ENCODE peak calls at places on chromosomes 5 and 9, in ten cellular contexts. One of them, this sample, is unnamed. For H3K4me1, the result is how much of the 10 kb centered on the place peaks cover.

GRCh38 chr5:101678494-101679193 is 617.4 kb downstream of the SLCO4C1 start:
- DNase-seq in PC-3: peak
- DNase-seq in spleen: no peak
- DNase-seq in OCI-LY7: peak
- DNase-seq in body of pancreas: peak
- DNase-seq in lower lobe of right lung: peak
- DNase-seq in cardiac muscle cell: peak
- DNase-seq in pancreas: peak
- DNase-seq in right lobe of liver: peak
- DNase-seq in heart left ventricle: peak
- DNase-seq in this sample: peak

GRCh38 chr5:120108586-120109254 is 355.4 kb upstream of the PRR16 start:
- DNase-seq in PC-3: no peak
- DNase-seq in spleen: no peak
- DNase-seq in OCI-LY7: no peak
- DNase-seq in body of pancreas: no peak
- DNase-seq in lower lobe of right lung: no peak
- DNase-seq in cardiac muscle cell: no peak
- DNase-seq in pancreas: no peak
- DNase-seq in right lobe of liver: no peak
- DNase-seq in heart left ventricle: no peak
- DNase-seq in this sample: no peak

GRCh38 chr9:26437056-26437711 is 455.4 kb downstream of the CAAP1 start:
- DNase-seq in PC-3: no peak
- DNase-seq in spleen: no peak
- DNase-seq in OCI-LY7: no peak
- DNase-seq in body of pancreas: no peak
- DNase-seq in lower lobe of right lung: no peak
- DNase-seq in cardiac muscle cell: no peak
- DNase-seq in pancreas: no peak
- DNase-seq in right lobe of liver: no peak
- DNase-seq in heart left ventricle: no peak
- DNase-seq in this sample: no peak

GRCh38 chr9:34170252-34170915 is 8.5 kb upstream of the UBAP1 start:
- DNase-seq in PC-3: no peak
- DNase-seq in spleen: peak
- DNase-seq in OCI-LY7: no peak
- DNase-seq in body of pancreas: no peak
- DNase-seq in lower lobe of right lung: no peak
- DNase-seq in cardiac muscle cell: no peak
- DNase-seq in pancreas: no peak
- DNase-seq in right lobe of liver: no peak
- DNase-seq in heart left ventricle: no peak
- DNase-seq in this sample: peak

GRCh38 chr5:171577940-171578856 is 158.8 kb downstream of the FGF18 start:
- DNase-seq in PC-3: no peak
- DNase-seq in spleen: no peak
- DNase-seq in OCI-LY7: no peak
- DNase-seq in body of pancreas: peak
- DNase-seq in lower lobe of right lung: no peak
- DNase-seq in cardiac muscle cell: no peak
- DNase-seq in pancreas: no peak
- DNase-seq in right lobe of liver: no peak
- DNase-seq in heart left ventricle: no peak
- DNase-seq in this sample: no peak

GRCh38 chr5:127685662-127686061 is 17.5 kb upstream of the CCDC192 start:
- DNase-seq in PC-3: no peak
- DNase-seq in spleen: no peak
- DNase-seq in OCI-LY7: no peak
- DNase-seq in body of pancreas: no peak
- DNase-seq in lower lobe of right lung: no peak
- DNase-seq in cardiac muscle cell: no peak
- DNase-seq in pancreas: no peak
- DNase-seq in right lobe of liver: no peak
- DNase-seq in heart left ventricle: no peak
- DNase-seq in this sample: no peak

GRCh38 chr9:97904725-97905124 is 17.6 kb downstream of the TRMO start:
- DNase-seq in PC-3: no peak
- DNase-seq in spleen: peak
- DNase-seq in OCI-LY7: no peak
- DNase-seq in body of pancreas: no peak
- DNase-seq in lower lobe of right lung: no peak
- DNase-seq in cardiac muscle cell: no peak
- DNase-seq in pancreas: no peak
- DNase-seq in right lobe of liver: no peak
- DNase-seq in heart left ventricle: no peak
- DNase-seq in this sample: no peak

GRCh38 chr5:150734579-150735384 is 24.0 kb downstream of the DCTN4 start:
- DNase-seq in PC-3: peak
- DNase-seq in spleen: peak
- DNase-seq in OCI-LY7: peak
- DNase-seq in body of pancreas: peak
- DNase-seq in lower lobe of right lung: peak
- DNase-seq in cardiac muscle cell: no peak
- DNase-seq in pancreas: peak
- DNase-seq in right lobe of liver: peak
- DNase-seq in heart left ventricle: peak
- DNase-seq in this sample: no peak

GRCh38 chr5:98415663-98416062 is 357.8 kb upstream of the RGMB start:
- DNase-seq in PC-3: no peak
- DNase-seq in spleen: no peak
- DNase-seq in OCI-LY7: no peak
- DNase-seq in body of pancreas: no peak
- DNase-seq in lower lobe of right lung: no peak
- DNase-seq in cardiac muscle cell: no peak
- DNase-seq in pancreas: no peak
- DNase-seq in right lobe of liver: no peak
- DNase-seq in heart left ventricle: no peak
- DNase-seq in this sample: no peak

GRCh38 chr5:91219803-91220371 is 163.2 kb downstream of the ARRDC3 start:
- DNase-seq in PC-3: peak
- DNase-seq in spleen: no peak
- DNase-seq in OCI-LY7: peak
- DNase-seq in body of pancreas: peak
- DNase-seq in lower lobe of right lung: no peak
- DNase-seq in cardiac muscle cell: no peak
- DNase-seq in pancreas: no peak
- DNase-seq in right lobe of liver: no peak
- DNase-seq in heart left ventricle: no peak
- DNase-seq in this sample: peak

GRCh38 chr5:16013334-16014065 is 166.1 kb downstream of the MARCHF11 start:
- DNase-seq in PC-3: peak
- DNase-seq in spleen: no peak
- DNase-seq in OCI-LY7: no peak
- DNase-seq in body of pancreas: no peak
- DNase-seq in lower lobe of right lung: no peak
- DNase-seq in cardiac muscle cell: no peak
- DNase-seq in pancreas: no peak
- DNase-seq in right lobe of liver: no peak
- DNase-seq in heart left ventricle: no peak
- DNase-seq in this sample: no peak

GRCh38 chr5:6728795-6729183 is 15.6 kb downstream of the TENT4A start:
- DNase-seq in PC-3: no peak
- DNase-seq in spleen: no peak
- DNase-seq in OCI-LY7: no peak
- DNase-seq in body of pancreas: no peak
- DNase-seq in lower lobe of right lung: no peak
- DNase-seq in cardiac muscle cell: no peak
- DNase-seq in pancreas: no peak
- DNase-seq in right lobe of liver: no peak
- DNase-seq in heart left ventricle: no peak
- DNase-seq in this sample: no peak
- H3K4me1 ChIP-seq in PC-3: under half
- H3K4me1 ChIP-seq in spleen: half or more
- H3K4me1 ChIP-seq in OCI-LY7: under half
- H3K4me1 ChIP-seq in body of pancreas: under half
- H3K4me1 ChIP-seq in lower lobe of right lung: half or more
- H3K4me1 ChIP-seq in cardiac muscle cell: under half
- H3K4me1 ChIP-seq in pancreas: under half
- H3K4me1 ChIP-seq in right lobe of liver: under half
- H3K4me1 ChIP-seq in heart left ventricle: under half
- H3K4me1 ChIP-seq in this sample: under half

DNA sequence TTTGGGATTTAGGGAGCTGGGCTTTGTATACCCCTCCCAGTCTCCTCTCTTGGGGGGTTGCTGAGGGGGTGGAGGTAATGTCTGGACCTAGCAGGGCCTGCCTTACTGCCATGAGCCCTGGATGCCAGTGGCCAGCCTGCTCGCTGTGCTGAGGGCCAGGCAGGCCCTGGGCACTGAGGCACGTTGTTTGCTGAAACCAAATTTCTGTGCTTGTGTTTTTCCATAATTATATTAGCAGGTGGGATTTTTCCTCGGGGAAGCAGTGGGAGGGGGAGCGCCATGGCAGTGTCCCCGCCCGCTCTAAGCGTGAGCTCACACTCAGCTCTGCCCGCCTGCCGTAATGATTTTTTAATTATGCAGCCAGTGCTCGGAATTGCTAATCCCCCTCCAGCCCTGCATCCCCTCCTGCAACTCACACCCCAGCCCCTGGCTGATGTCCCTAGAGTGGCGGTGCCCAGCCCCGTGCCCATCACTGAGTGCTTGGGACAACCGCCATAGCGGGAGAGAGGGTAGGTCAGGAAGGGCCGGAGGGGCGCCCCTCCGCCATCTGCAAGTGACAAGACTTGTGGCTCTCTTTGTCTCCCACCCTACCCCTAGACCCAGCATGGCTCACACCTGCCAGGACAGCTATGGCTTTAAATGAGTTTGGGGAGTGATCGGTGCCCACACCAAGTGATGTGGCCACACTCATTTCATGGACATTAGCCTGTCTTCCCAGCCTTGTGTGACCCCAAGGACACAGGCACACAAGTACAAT is 21.0 kb downstream of the CXXC5 start:
- DNase-seq in PC-3: no peak
- DNase-seq in spleen: no peak
- DNase-seq in OCI-LY7: peak
- DNase-seq in body of pancreas: peak
- DNase-seq in lower lobe of right lung: no peak
- DNase-seq in cardiac muscle cell: no peak
- DNase-seq in pancreas: peak
- DNase-seq in right lobe of liver: no peak
- DNase-seq in heart left ventricle: no peak
- DNase-seq in this sample: no peak
- H3K4me3 ChIP-seq in PC-3: peak
- H3K4me3 ChIP-seq in spleen: peak
- H3K4me3 ChIP-seq in OCI-LY7: peak
- H3K4me3 ChIP-seq in body of pancreas: no peak
- H3K4me3 ChIP-seq in lower lobe of right lung: peak
- H3K4me3 ChIP-seq in cardiac muscle cell: no peak
- H3K4me3 ChIP-seq in pancreas: no peak
- H3K4me3 ChIP-seq in right lobe of liver: no peak
- H3K4me3 ChIP-seq in heart left ventricle: peak
- H3K4me3 ChIP-seq in this sample: peak

GRCh38 chr5:14569948-14570691 is 11.5 kb upstream of the OTULINL start:
- DNase-seq in PC-3: peak
- DNase-seq in spleen: no peak
- DNase-seq in OCI-LY7: no peak
- DNase-seq in body of pancreas: no peak
- DNase-seq in lower lobe of right lung: no peak
- DNase-seq in cardiac muscle cell: no peak
- DNase-seq in pancreas: no peak
- DNase-seq in right lobe of liver: no peak
- DNase-seq in heart left ventricle: no peak
- DNase-seq in this sample: no peak
- TF ChIP-seq CTCF in PC-3: no peak
- TF ChIP-seq CTCF in spleen: no peak
- TF ChIP-seq CTCF in OCI-LY7: no peak
- TF ChIP-seq CTCF in body of pancreas: no peak
- TF ChIP-seq CTCF in lower lobe of right lung: no peak
- TF ChIP-seq CTCF in cardiac muscle cell: no peak
- TF ChIP-seq CTCF in pancreas: no peak
- TF ChIP-seq CTCF in right lobe of liver: no peak
- TF ChIP-seq CTCF in heart left ventricle: no peak
- TF ChIP-seq CTCF in this sample: no peak

GRCh38 chr5:154478224-154478565 is at the start of gene HAND1:
- DNase-seq in PC-3: no peak
- DNase-seq in spleen: no peak
- DNase-seq in OCI-LY7: no peak
- DNase-seq in body of pancreas: peak
- DNase-seq in lower lobe of right lung: peak
- DNase-seq in cardiac muscle cell: peak
- DNase-seq in pancreas: peak
- DNase-seq in right lobe of liver: no peak
- DNase-seq in heart left ventricle: peak
- DNase-seq in this sample: peak

GRCh38 chr5:154477382-154478223 is 424 bp downstream of the HAND1 start:
- DNase-seq in PC-3: no peak
- DNase-seq in spleen: no peak
- DNase-seq in OCI-LY7: no peak
- DNase-seq in body of pancreas: no peak
- DNase-seq in lower lobe of right lung: no peak
- DNase-seq in cardiac muscle cell: peak
- DNase-seq in pancreas: no peak
- DNase-seq in right lobe of liver: no peak
- DNase-seq in heart left ventricle: no peak
- DNase-seq in this sample: peak

GRCh38 chr5:154474957-154475334 is 3.1 kb downstream of the HAND1 start:
- DNase-seq in PC-3: no peak
- DNase-seq in spleen: no peak
- DNase-seq in OCI-LY7: no peak
- DNase-seq in body of pancreas: no peak
- DNase-seq in lower lobe of right lung: no peak
- DNase-seq in cardiac muscle cell: no peak
- DNase-seq in pancreas: no peak
- DNase-seq in right lobe of liver: no peak
- DNase-seq in heart left ventricle: no peak
- DNase-seq in this sample: no peak

GRCh38 chr5:154475613-154476342 is 2.2 kb downstream of the HAND1 start:
- DNase-seq in PC-3: no peak
- DNase-seq in spleen: no peak
- DNase-seq in OCI-LY7: no peak
- DNase-seq in body of pancreas: no peak
- DNase-seq in lower lobe of right lung: no peak
- DNase-seq in cardiac muscle cell: peak
- DNase-seq in pancreas: no peak
- DNase-seq in right lobe of liver: no peak
- DNase-seq in heart left ventricle: no peak
- DNase-seq in this sample: no peak

DNA sequence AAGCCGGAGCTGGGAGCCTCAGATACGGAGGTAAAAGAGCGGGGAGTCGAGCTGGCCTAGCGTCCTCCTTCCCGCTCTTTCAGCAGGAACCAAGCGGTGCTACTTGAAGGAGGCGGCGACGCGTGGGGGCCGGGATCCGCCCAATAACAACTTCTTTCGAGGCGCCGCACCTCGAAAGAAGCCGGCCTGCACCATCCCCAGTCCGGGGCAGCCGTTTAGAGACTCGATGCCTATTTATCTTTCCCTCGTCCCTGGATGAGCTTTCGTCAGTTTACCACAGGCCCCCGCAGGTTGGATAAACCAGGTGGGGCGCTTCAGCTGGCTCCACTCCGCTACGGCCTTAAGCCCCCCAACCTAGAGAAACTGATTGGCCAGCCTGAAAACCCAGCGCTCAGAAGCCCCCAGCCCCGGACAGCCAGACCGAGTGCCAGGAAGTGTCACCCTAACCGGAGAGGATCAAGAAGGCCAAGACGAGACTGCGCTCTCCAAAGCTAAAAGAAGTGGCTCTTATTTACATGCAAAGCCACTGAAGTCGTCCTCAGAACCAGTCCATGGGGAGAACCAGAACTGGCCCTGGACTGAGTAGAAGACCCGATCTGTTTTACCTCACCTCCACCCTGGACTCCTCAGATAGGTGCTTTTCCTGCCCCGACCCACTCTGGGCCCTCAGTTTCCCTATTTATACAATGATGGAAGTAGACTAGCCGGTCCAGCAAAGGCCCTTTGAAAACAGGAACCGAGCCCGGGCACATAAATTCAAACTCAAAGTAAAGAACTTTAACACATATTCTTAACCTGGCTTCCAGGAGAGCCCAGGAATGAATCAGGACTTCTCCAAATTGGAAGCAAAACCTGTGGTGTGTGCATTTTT is 1.4 kb downstream of the HAND1 start:
- DNase-seq in PC-3: no peak
- DNase-seq in spleen: no peak
- DNase-seq in OCI-LY7: no peak
- DNase-seq in body of pancreas: no peak
- DNase-seq in lower lobe of right lung: no peak
- DNase-seq in cardiac muscle cell: no peak
- DNase-seq in pancreas: no peak
- DNase-seq in right lobe of liver: no peak
- DNase-seq in heart left ventricle: no peak
- DNase-seq in this sample: no peak
- H3K4me1 ChIP-seq in PC-3: under half
- H3K4me1 ChIP-seq in spleen: half or more
- H3K4me1 ChIP-seq in OCI-LY7: under half
- H3K4me1 ChIP-seq in body of pancreas: half or more
- H3K4me1 ChIP-seq in lower lobe of right lung: half or more
- H3K4me1 ChIP-seq in cardiac muscle cell: under half
- H3K4me1 ChIP-seq in pancreas: under half
- H3K4me1 ChIP-seq in right lobe of liver: under half
- H3K4me1 ChIP-seq in heart left ventricle: under half
- H3K4me1 ChIP-seq in this sample: under half

This sample was measured in BE2C.